ENCODE peak calls at places on chromosome 17, in six cellular contexts. One of them, this sample, is unnamed.

GRCh38 chr17:16875662-16876061 is 96.3 kb downstream of the TNFRSF13B start:
- DNase-seq in IMR-90: no peak
- DNase-seq in lower lobe of right lung: no peak
- DNase-seq in astrocyte of the spinal cord: no peak
- DNase-seq in fibroblast of mammary gland: no peak
- DNase-seq in foreskin fibroblast: no peak
- DNase-seq in this sample: no peak

GRCh38 chr17:17868637-17869522 is 32.1 kb upstream of the SREBF1 start:
- DNase-seq in lower lobe of right lung: no peak
- DNase-seq in foreskin fibroblast: no peak
- DNase-seq in fibroblast of mammary gland: peak
- DNase-seq in IMR-90: peak
- DNase-seq in astrocyte of the spinal cord: peak
- DNase-seq in this sample: peak

GRCh38 chr17:50195196-50195865 is 6.1 kb downstream of the COL1A1 start:
- DNase-seq in fibroblast of mammary gland: peak
- DNase-seq in astrocyte of the spinal cord: peak
- DNase-seq in foreskin fibroblast: peak
- DNase-seq in lower lobe of right lung: peak
- DNase-seq in IMR-90: peak
- DNase-seq in this sample: no peak

GRCh38 chr17:48592592-48592991 is 987 bp downstream of the HOXB5 start:
- DNase-seq in fibroblast of mammary gland: no peak
- DNase-seq in lower lobe of right lung: no peak
- DNase-seq in foreskin fibroblast: no peak
- DNase-seq in IMR-90: peak
- DNase-seq in astrocyte of the spinal cord: no peak
- DNase-seq in this sample: no peak

GRCh38 chr17:29590261-29590978 is 972 bp upstream of the GIT1 start:
- DNase-seq in lower lobe of right lung: peak
- DNase-seq in fibroblast of mammary gland: peak
- DNase-seq in astrocyte of the spinal cord: peak
- DNase-seq in foreskin fibroblast: peak
- DNase-seq in IMR-90: peak
- DNase-seq in this sample: peak

GRCh38 chr17:29292992-29293889 is 707 bp downstream of the NUFIP2 start:
- DNase-seq in astrocyte of the spinal cord: peak
- DNase-seq in foreskin fibroblast: peak
- DNase-seq in fibroblast of mammary gland: peak
- DNase-seq in IMR-90: peak
- DNase-seq in lower lobe of right lung: peak
- DNase-seq in this sample: peak

GRCh38 chr17:65039349-65039988 is 17.1 kb downstream of the GNA13 start:
- DNase-seq in IMR-90: no peak
- DNase-seq in lower lobe of right lung: no peak
- DNase-seq in fibroblast of mammary gland: no peak
- DNase-seq in astrocyte of the spinal cord: no peak
- DNase-seq in foreskin fibroblast: no peak
- DNase-seq in this sample: no peak

GRCh38 chr17:4492762-4493561 is 5.7 kb upstream of the SPNS2 start:
- DNase-seq in astrocyte of the spinal cord: no peak
- DNase-seq in IMR-90: peak
- DNase-seq in lower lobe of right lung: no peak
- DNase-seq in foreskin fibroblast: peak
- DNase-seq in fibroblast of mammary gland: peak
- DNase-seq in this sample: peak

GRCh38 chr17:48148029-48148759 is 40.6 kb downstream of the SNX11 start:
- DNase-seq in fibroblast of mammary gland: no peak
- DNase-seq in astrocyte of the spinal cord: no peak
- DNase-seq in foreskin fibroblast: peak
- DNase-seq in lower lobe of right lung: no peak
- DNase-seq in IMR-90: no peak
- DNase-seq in this sample: no peak

GRCh38 chr17:53892222-53892621 is 69.5 kb downstream of the KIF2B start:
- DNase-seq in IMR-90: no peak
- DNase-seq in astrocyte of the spinal cord: no peak
- DNase-seq in fibroblast of mammary gland: no peak
- DNase-seq in foreskin fibroblast: no peak
- DNase-seq in lower lobe of right lung: no peak
- DNase-seq in this sample: no peak
- TF ChIP-seq CTCF in IMR-90: no peak
- TF ChIP-seq CTCF in astrocyte of the spinal cord: no peak
- TF ChIP-seq CTCF in fibroblast of mammary gland: no peak
- TF ChIP-seq CTCF in foreskin fibroblast: no peak
- TF ChIP-seq CTCF in lower lobe of right lung: no peak
- TF ChIP-seq CTCF in this sample: no peak

GRCh38 chr17:40555296-40556190 is 9.7 kb downstream of the CCR7 start:
- DNase-seq in astrocyte of the spinal cord: no peak
- DNase-seq in foreskin fibroblast: no peak
- DNase-seq in IMR-90: no peak
- DNase-seq in fibroblast of mammary gland: no peak
- DNase-seq in lower lobe of right lung: no peak
- DNase-seq in this sample: no peak

GRCh38 chr17:40556198-40556661 is 9.0 kb downstream of the CCR7 start:
- DNase-seq in fibroblast of mammary gland: no peak
- DNase-seq in IMR-90: no peak
- DNase-seq in lower lobe of right lung: no peak
- DNase-seq in foreskin fibroblast: no peak
- DNase-seq in astrocyte of the spinal cord: no peak
- DNase-seq in this sample: no peak

GRCh38 chr17:40558300-40558584 is 7.0 kb downstream of the CCR7 start:
- DNase-seq in lower lobe of right lung: no peak
- DNase-seq in IMR-90: no peak
- DNase-seq in foreskin fibroblast: peak
- DNase-seq in astrocyte of the spinal cord: no peak
- DNase-seq in fibroblast of mammary gland: no peak
- DNase-seq in this sample: no peak

GRCh38 chr17:40557531-40558299 is 7.6 kb downstream of the CCR7 start:
- DNase-seq in lower lobe of right lung: no peak
- DNase-seq in IMR-90: no peak
- DNase-seq in astrocyte of the spinal cord: no peak
- DNase-seq in foreskin fibroblast: no peak
- DNase-seq in fibroblast of mammary gland: peak
- DNase-seq in this sample: no peak

DNA sequence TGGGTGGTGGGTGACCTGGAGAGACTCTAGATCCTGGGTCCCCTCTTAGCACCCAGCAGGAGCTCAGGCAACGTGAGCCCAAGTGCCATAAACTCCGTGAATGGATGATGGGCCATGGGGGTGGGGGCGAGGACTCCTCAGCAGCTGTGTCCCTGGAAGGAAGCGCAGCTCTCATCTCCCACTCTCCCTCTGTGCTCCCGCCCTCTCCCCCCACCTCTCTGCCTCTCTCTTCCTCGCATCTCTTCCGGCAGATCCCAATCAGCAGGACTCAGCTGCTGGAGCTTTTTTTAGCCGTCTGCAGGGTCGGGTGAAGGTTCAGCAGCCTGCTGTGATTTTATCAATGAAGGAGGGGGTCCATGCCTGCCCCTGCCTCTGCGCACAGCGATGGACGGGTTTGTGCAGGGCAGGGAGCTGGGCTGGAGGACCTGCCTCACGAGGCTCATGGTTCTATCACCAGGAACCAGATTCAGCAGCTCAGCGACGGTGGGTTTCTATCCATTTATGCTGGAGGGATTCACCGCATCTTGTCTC is 8.3 kb downstream of the CCR7 start:
- DNase-seq in IMR-90: no peak
- DNase-seq in foreskin fibroblast: peak
- DNase-seq in fibroblast of mammary gland: peak
- DNase-seq in astrocyte of the spinal cord: no peak
- DNase-seq in lower lobe of right lung: no peak
- DNase-seq in this sample: no peak
- H3K4me3 ChIP-seq in IMR-90: no peak
- H3K4me3 ChIP-seq in foreskin fibroblast: no peak
- H3K4me3 ChIP-seq in fibroblast of mammary gland: no peak
- H3K4me3 ChIP-seq in astrocyte of the spinal cord: no peak
- H3K4me3 ChIP-seq in lower lobe of right lung: peak
- H3K4me3 ChIP-seq in this sample: no peak

GRCh38 chr17:79874329-79874981 is 35.2 kb upstream of the CBX4 start:
- DNase-seq in fibroblast of mammary gland: peak
- DNase-seq in astrocyte of the spinal cord: peak
- DNase-seq in foreskin fibroblast: peak
- DNase-seq in lower lobe of right lung: no peak
- DNase-seq in IMR-90: peak
- DNase-seq in this sample: peak
- TF ChIP-seq CTCF in fibroblast of mammary gland: peak
- TF ChIP-seq CTCF in astrocyte of the spinal cord: peak
- TF ChIP-seq CTCF in foreskin fibroblast: peak
- TF ChIP-seq CTCF in lower lobe of right lung: peak
- TF ChIP-seq CTCF in IMR-90: peak
- TF ChIP-seq CTCF in this sample: peak

DNA sequence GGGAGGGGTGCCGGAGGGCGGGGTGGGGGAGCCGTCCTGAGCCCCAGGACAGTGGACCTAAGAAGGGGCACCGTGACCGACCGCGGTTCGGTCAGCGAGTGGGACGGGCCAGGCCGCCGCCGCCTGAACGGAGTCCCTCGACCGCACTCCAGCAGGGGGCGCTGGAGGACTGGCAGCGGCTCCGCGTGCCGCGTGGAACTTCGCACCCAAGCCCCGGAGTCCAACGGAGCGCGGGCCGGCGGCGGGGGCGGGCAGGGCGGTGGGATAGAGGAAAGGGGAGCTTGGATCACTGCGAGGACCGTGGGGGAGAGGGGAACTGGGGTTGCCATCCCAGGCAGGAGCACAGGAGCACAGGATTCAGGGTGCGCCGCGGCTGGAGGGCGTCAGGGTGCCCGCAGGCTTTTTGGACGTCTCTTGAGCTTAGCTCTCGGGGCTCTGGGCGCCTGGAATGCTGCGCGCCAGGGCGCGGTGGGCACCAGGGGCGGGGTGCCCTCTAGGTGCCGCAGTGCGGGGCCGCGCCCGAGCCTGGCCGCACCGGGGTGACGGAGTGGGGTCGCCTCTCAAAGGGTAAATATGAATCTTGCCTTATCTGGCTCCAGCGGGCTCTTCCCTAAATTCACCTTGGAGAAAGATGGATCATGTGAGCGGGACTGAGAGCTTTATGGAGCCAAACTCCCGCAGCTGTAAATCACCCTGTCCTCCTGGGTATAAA is 379 bp upstream of the OTOP2 start:
- DNase-seq in lower lobe of right lung: peak
- DNase-seq in foreskin fibroblast: peak
- DNase-seq in astrocyte of the spinal cord: peak
- DNase-seq in fibroblast of mammary gland: peak
- DNase-seq in IMR-90: peak
- DNase-seq in this sample: peak
- H3K4me3 ChIP-seq in lower lobe of right lung: peak
- H3K4me3 ChIP-seq in foreskin fibroblast: no peak
- H3K4me3 ChIP-seq in astrocyte of the spinal cord: peak
- H3K4me3 ChIP-seq in fibroblast of mammary gland: no peak
- H3K4me3 ChIP-seq in IMR-90: no peak
- H3K4me3 ChIP-seq in this sample: peak

DNA sequence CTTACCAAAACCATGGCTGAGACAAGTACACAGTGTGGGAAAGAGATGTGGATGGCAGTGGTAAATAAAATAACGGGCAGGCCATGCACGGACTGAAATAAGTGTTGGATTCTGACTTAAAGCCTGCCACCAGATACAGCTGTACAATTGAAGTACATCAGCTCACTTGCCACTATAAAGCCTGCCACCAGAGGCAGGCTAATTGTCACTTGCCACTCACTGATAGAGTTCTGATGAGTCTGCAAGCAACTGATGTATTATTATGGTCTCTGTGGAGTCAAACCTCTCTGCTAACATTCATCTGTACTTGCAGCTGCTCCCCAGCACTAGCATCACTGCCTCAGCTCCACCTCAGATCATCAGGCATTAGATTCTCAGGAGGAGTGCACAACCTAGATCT is 93.0 kb downstream of the CYTH1 start:
- DNase-seq in IMR-90: no peak
- DNase-seq in lower lobe of right lung: no peak
- DNase-seq in foreskin fibroblast: no peak
- DNase-seq in astrocyte of the spinal cord: no peak
- DNase-seq in fibroblast of mammary gland: no peak
- DNase-seq in this sample: no peak
- TF ChIP-seq CTCF in IMR-90: no peak
- TF ChIP-seq CTCF in lower lobe of right lung: no peak
- TF ChIP-seq CTCF in foreskin fibroblast: no peak
- TF ChIP-seq CTCF in astrocyte of the spinal cord: no peak
- TF ChIP-seq CTCF in fibroblast of mammary gland: no peak
- TF ChIP-seq CTCF in this sample: peak

DNA sequence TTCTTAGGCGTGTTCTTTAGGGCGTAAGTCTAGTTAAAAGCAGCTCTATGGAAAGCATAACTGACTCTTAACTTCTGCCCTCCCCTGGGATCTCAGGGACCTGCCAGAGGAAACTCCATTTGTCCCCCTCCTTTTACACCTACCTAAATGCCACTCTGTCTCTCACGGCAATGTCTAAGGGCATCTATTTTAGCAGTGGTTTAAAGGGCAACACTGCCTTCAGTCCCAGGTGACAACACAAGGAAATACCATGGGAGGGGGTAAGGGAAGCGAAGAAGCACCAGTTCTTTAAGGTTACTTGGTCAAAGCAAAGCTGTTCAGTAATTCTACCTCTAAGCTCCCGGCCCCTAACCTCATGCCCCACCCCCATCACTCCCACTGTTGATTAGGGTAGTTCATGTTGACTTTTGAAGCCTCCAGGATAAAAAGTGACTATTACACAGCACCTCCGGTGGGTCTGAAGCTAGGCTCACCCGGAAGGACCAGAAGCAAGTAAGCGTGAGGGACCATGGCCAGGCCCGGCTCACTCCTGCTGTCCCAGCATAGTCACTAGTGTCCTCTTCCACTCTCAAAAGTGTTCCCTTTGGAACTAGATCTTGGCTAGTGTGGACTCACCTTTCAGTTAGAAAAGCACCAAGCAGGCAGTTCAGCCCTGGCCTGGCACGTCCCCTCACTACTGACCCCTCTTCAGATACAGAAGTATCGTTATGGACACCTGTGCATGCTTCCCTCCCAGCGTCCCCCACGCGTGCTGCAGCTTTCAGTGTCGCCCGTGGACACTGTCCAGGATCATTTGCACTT is 47.0 kb downstream of the CYTH1 start:
- DNase-seq in foreskin fibroblast: no peak
- DNase-seq in fibroblast of mammary gland: no peak
- DNase-seq in astrocyte of the spinal cord: no peak
- DNase-seq in IMR-90: no peak
- DNase-seq in lower lobe of right lung: no peak
- DNase-seq in this sample: no peak
- H3K4me3 ChIP-seq in foreskin fibroblast: no peak
- H3K4me3 ChIP-seq in fibroblast of mammary gland: no peak
- H3K4me3 ChIP-seq in astrocyte of the spinal cord: no peak
- H3K4me3 ChIP-seq in IMR-90: no peak
- H3K4me3 ChIP-seq in lower lobe of right lung: peak
- H3K4me3 ChIP-seq in this sample: no peak

GRCh38 chr17:79834575-79835469 is 4.4 kb downstream of the CBX4 start:
- DNase-seq in lower lobe of right lung: peak
- DNase-seq in IMR-90: no peak
- DNase-seq in fibroblast of mammary gland: no peak
- DNase-seq in foreskin fibroblast: no peak
- DNase-seq in astrocyte of the spinal cord: no peak
- DNase-seq in this sample: no peak
- TF ChIP-seq CTCF in lower lobe of right lung: peak
- TF ChIP-seq CTCF in IMR-90: peak
- TF ChIP-seq CTCF in fibroblast of mammary gland: peak
- TF ChIP-seq CTCF in foreskin fibroblast: peak
- TF ChIP-seq CTCF in astrocyte of the spinal cord: peak
- TF ChIP-seq CTCF in this sample: peak